ENCODE peak calls at places on chromosomes 13 and 19, in nine cellular contexts. J is ascending aorta; P is lower lobe of right lung; E is naive thymus-derived CD4-positive, alpha-beta T cell; W is effector memory CD4-positive, alpha-beta T cell; Y is tibial artery; T is fibroblast of lung; H is psoas muscle; V is astrocyte. D is an unnamed sample.

GRCh38 chr13:113066746-113067145 is 38.8 kb upstream of the F7 start:
- DNase-seq in P (no peak), E (no peak), H (peak; percentile 39), V (no peak), W (no peak), T (no peak), J (no peak), Y (no peak), D (no peak)

GRCh38 chr19:56110515-56111448 is 10.3 kb downstream of the ZNF787 start:
- DNase-seq in H (peak; percentile 65), Y (no peak), W (no peak), E (no peak), T (peak; percentile 70), P (peak; percentile 74), V (no peak), J (no peak), D (no peak)

GRCh38 chr19:35403116-35403760 is 32.4 kb downstream of the GPR42 start:
- DNase-seq in W (no peak), Y (no peak), P (no peak), E (no peak), T (peak; percentile 3), J (no peak), V (no peak), H (no peak), D (no peak)

GRCh38 chr13:33787051-33787591 is 30.8 kb upstream of the RFC3 start:
- DNase-seq in E (peak; percentile 31), H (no peak), W (no peak), J (no peak), Y (no peak), P (no peak), T (no peak), V (no peak), D (peak; percentile 27)

GRCh38 chr19:51098366-51099069 is 9.7 kb downstream of the CTU1 start:
- DNase-seq in V (no peak), H (no peak), E (peak; percentile 28), J (no peak), P (peak; percentile 82), T (peak; percentile 33), W (no peak), Y (no peak), D (no peak)

GRCh38 chr19:41479757-41480191 is 36.8 kb downstream of the ERICH4 start:
- DNase-seq in W (no peak), V (no peak), T (no peak), H (no peak), Y (peak; percentile 47), E (no peak), J (no peak), P (no peak), D (no peak)

GRCh38 chr19:7703332-7703731 is 1.4 kb upstream of the FCER2 start:
- DNase-seq in J (no peak), T (no peak), W (no peak), E (no peak), P (no peak), Y (no peak), H (no peak), V (no peak), D (no peak)

GRCh38 chr19:55369651-55370304 is 485 bp downstream of the IL11 start:
- DNase-seq in H (no peak), E (peak; percentile 32), W (peak; percentile 14), J (no peak), V (peak; percentile 68), T (peak; percentile 58), P (peak; percentile 50), Y (no peak), D (peak; percentile 88)

GRCh38 chr19:50779504-50780457 is 9.5 kb downstream of the GPR32 start:
- DNase-seq in W (no peak), Y (no peak), H (no peak), T (no peak), E (no peak), V (no peak), J (no peak), P (no peak), D (no peak)

GRCh38 chr13:78015782-78016181 is 97.2 kb upstream of the EDNRB start:
- DNase-seq in T (no peak), J (no peak), W (no peak), P (no peak), H (no peak), Y (no peak), V (no peak), E (no peak), D (no peak)

GRCh38 chr19:294819-295686 is 3.9 kb upstream of the PLPP2 start:
- DNase-seq in E (peak; percentile 34), Y (no peak), W (no peak), T (no peak), J (no peak), V (no peak), P (peak; percentile 67), H (peak; percentile 52), D (no peak)

DNA sequence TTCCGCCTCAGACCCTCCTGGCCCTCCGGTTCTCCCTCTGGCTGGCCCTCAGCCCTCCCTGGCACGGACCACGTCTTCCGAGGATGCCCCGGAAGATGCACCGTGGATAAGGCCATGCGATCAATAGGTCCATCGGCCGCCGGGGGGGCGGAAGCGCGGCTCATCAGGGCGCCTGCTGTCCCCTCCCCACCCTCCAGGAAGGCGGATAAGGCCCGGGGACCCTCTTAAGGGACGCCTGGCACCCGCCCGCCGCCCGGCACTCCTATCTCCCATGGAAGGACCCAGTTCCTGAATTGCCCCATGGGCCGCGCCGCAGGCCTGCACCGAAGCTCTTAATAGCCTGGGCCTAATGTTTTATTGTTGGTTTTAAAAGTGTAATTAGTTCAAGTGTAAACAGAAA is 46.2 kb upstream of the TCF3 start:
- DNase-seq in P (no peak), E (no peak), T (no peak), V (no peak), Y (no peak), W (no peak), J (no peak), H (no peak), D (no peak)
- H3K4me3 ChIP-seq in P (no peak overlapping the region), E (no peak overlapping the region), T (no peak overlapping the region), V (no peak overlapping the region), Y (no peak overlapping the region), W (no peak overlapping the region), J (no peak overlapping the region), H (no peak overlapping the region), D (no peak overlapping the region)

GRCh38 chr13:97233499-97233898 is 11.4 kb downstream of the MBNL2 start:
- DNase-seq in P (no peak), J (no peak), Y (no peak), V (no peak), W (no peak), E (no peak), T (no peak), H (no peak), D (no peak)

GRCh38 chr13:97237388-97237787 is 15.3 kb downstream of the MBNL2 start:
- DNase-seq in V (no peak), H (no peak), P (no peak), J (no peak), Y (no peak), W (no peak), T (no peak), E (no peak), D (no peak)

GRCh38 chr13:97234236-97234635 is 12.1 kb downstream of the MBNL2 start:
- DNase-seq in T (no peak), J (no peak), P (no peak), H (no peak), E (no peak), V (no peak), W (no peak), Y (no peak), D (no peak)

GRCh38 chr13:97235549-97236206 is 13.5 kb downstream of the MBNL2 start:
- DNase-seq in H (no peak), W (no peak), P (no peak), J (no peak), V (no peak), T (no peak), E (no peak), Y (no peak), D (no peak)

DNA sequence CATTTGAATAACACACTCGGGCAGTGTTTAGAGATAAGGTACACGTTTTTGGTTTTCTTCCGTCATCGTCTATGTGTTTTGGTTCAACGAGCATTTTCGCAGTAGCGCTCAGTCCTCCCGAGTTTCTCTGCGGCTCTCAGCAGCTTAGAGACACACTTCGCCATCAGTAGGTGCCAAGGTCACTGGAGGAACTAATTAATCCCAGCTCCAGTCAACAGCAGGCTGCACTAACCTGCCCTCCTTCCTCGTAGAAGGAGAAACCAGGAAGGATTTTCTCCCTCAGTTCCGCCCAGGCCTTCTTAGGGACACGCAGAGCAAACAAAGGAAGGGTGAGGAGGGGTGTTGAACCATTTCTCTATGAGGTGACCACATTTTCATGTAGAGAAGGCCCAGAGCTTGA is 12.6 kb downstream of the MBNL2 start:
- DNase-seq in Y (no peak), P (no peak), E (no peak), H (no peak), T (no peak), V (no peak), W (no peak), J (no peak), D (no peak)
- H3K27ac ChIP-seq in Y (no peak overlapping the region), P (peak overlapping the region; percentile 33), E (no peak overlapping the region), H (peak overlapping the region; percentile 53), T (no peak overlapping the region), V (no peak overlapping the region), W (no peak overlapping the region), J (no peak overlapping the region), D (no peak overlapping the region)

GRCh38 chr13:106526748-106527488 is 8.5 kb downstream of the EFNB2 start:
- DNase-seq in P (no peak), H (no peak), W (no peak), E (no peak), V (no peak), T (no peak), Y (no peak), J (no peak), D (no peak)

GRCh38 chr13:106523566-106523965 is 11.9 kb downstream of the EFNB2 start:
- DNase-seq in Y (no peak), V (no peak), W (no peak), E (no peak), T (peak; percentile 58), J (no peak), H (no peak), P (no peak), D (no peak)

GRCh38 chr13:106524108-106524507 is 11.4 kb downstream of the EFNB2 start:
- DNase-seq in Y (no peak), W (no peak), P (no peak), E (no peak), H (no peak), V (no peak), T (no peak), J (no peak), D (no peak)

GRCh38 chr13:106527806-106528205 is 7.7 kb downstream of the EFNB2 start:
- DNase-seq in T (no peak), E (no peak), P (no peak), H (no peak), Y (no peak), J (no peak), V (no peak), W (no peak), D (no peak)

DNA sequence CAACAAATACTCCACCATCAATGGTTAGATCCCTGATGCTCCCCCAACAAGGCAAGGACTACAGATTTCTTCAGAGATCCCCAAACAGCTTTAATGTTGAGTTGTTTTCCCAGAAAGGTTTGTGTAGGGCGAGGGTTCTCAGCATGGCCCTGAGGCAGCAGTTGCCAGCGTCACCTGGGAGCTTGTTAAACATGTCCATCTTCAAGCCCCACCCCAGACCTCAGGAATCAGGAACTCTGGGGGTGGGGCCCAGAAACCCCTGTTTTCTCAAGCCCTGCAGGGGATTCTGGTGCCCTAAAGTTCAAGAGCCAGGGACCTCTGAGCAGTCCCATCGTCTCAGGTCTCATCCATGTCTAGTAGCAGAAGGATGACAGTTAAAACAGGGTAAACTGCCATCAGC is 9.6 kb downstream of the EFNB2 start:
- DNase-seq in V (no peak), W (no peak), Y (no peak), J (no peak), P (no peak), T (no peak), H (no peak), E (no peak), D (no peak)
- H3K4me1 ChIP-seq in V (peaks cover 34% of the 10 kb centered on the region), W (no peaks in the 10 kb centered on the region), Y (no peaks in the 10 kb centered on the region), J (no peaks in the 10 kb centered on the region), P (peaks cover 64% of the 10 kb centered on the region), T (no peaks in the 10 kb centered on the region), H (peaks cover 12% of the 10 kb centered on the region), E (no peaks in the 10 kb centered on the region), D (no peaks in the 10 kb centered on the region)

GRCh38 chr19:14758816-14759215 is 19.5 kb downstream of the ADGRE2 start:
- DNase-seq in P (no peak), Y (no peak), W (no peak), H (no peak), T (no peak), J (no peak), E (no peak), V (no peak), D (no peak)
- H3K4me3 ChIP-seq in P (no peak overlapping the region), Y (no peak overlapping the region), W (no peak overlapping the region), H (no peak overlapping the region), T (no peak overlapping the region), J (no peak overlapping the region), E (no peak overlapping the region), V (no peak overlapping the region), D (no peak overlapping the region)